ENCODE peak calls at places on chromosomes 11 and 22, in six cellular contexts. I, H, P, L, Y and S are unnamed samples.

GRCh38 chr11:112498701-112499100 is 238.0 kb upstream of the PLET1 start:
- DNase-seq in H (no peak), P (no peak), L (peak; percentile 4), Y (no peak), I (no peak), S (no peak)

GRCh38 chr22:46058591-46059519 is 81.9 kb upstream of the WNT7B start:
- DNase-seq in L (no peak), P (no peak), Y (no peak), H (no peak), I (no peak), S (no peak)

GRCh38 chr11:12802418-12803085 is 128.3 kb downstream of the TEAD1 start:
- DNase-seq in P (no peak), H (no peak), I (no peak), Y (peak; percentile 99), L (peak; percentile 87), S (peak; percentile 99)

GRCh38 chr11:20026629-20027545 is 133.4 kb downstream of the DBX1 start:
- DNase-seq in H (no peak), P (peak; percentile 56), I (no peak), Y (peak; percentile 97), L (no peak), S (no peak)

GRCh38 chr22:22195265-22196017 is 49.1 kb upstream of the VPREB1 start:
- DNase-seq in Y (peak; percentile 37), H (peak; percentile 84), I (peak; percentile 67), P (peak; percentile 89), L (peak; percentile 45), S (peak; percentile 80)

GRCh38 chr11:19430346-19431058 is 189.8 kb upstream of the E2F8 start:
- DNase-seq in I (no peak), P (no peak), L (no peak), Y (no peak), H (no peak), S (no peak)

GRCh38 chr11:118884613-118885274 is 1.1 kb downstream of the CXCR5 start:
- DNase-seq in L (no peak), H (no peak), P (no peak), Y (no peak), I (no peak), S (no peak)

GRCh38 chr22:41699264-41700104 is at the start of gene MEI1:
- DNase-seq in H (peak; percentile 93), L (no peak), I (peak; percentile 84), Y (no peak), P (no peak), S (no peak)

GRCh38 chr22:36143956-36144355 is 16.6 kb downstream of the APOL3 start:
- DNase-seq in P (no peak), L (no peak), Y (no peak), H (no peak), I (no peak), S (no peak)

GRCh38 chr11:2709429-2709828 is 9.6 kb upstream of the KCNQ1OT1 start:
- DNase-seq in I (no peak), H (no peak), L (no peak), Y (no peak), P (no peak), S (no peak)

GRCh38 chr22:19597399-19597735 is 73.2 kb upstream of the CLDN5 start:
- DNase-seq in Y (no peak), P (no peak), H (peak; percentile 24), L (no peak), I (no peak), S (no peak)

GRCh38 chr11:71383461-71383860 is 64.7 kb downstream of the DHCR7 start:
- DNase-seq in H (no peak), Y (no peak), P (no peak), I (no peak), L (no peak), S (no peak)